ENCODE peak calls at places on chromosome 12, in five cellular contexts. U, M, O, V and X are unnamed samples.
A peak's percentile ranks its signal among the peaks of the same experiment; 100 is the strongest.

GRCh38 chr12:15558915-15559528 is 230.2 kb downstream of the EPS8 start:
- DNase-seq in U (no peak), M (peak; percentile 70), O (peak; percentile 66), V (no peak), X (no peak)

GRCh38 chr12:109952873-109953272 is 43.3 kb downstream of the GIT2 start:
- DNase-seq in U (no peak), M (no peak), O (no peak), V (no peak), X (no peak)

GRCh38 chr12:2168808-2169207 is 116.0 kb downstream of the CACNA1C start:
- DNase-seq in U (no peak), M (no peak), O (no peak), V (no peak), X (no peak)

GRCh38 chr12:99157946-99158345 is 489.6 kb upstream of the GARIN6 start:
- DNase-seq in U (no peak), M (no peak), O (no peak), V (no peak), X (no peak)

GRCh38 chr12:87656311-87656710 is 372.9 kb downstream of the C12orf50 start:
- DNase-seq in U (no peak), M (no peak), O (no peak), V (no peak), X (no peak)

GRCh38 chr12:106258935-106259334 is 11.1 kb upstream of the CKAP4 start:
- DNase-seq in U (no peak), M (no peak), O (no peak), V (no peak), X (no peak)

GRCh38 chr12:50981319-50982239 is 29.2 kb downstream of the HIGD1C start:
- DNase-seq in U (no peak), M (no peak), O (no peak), V (no peak), X (no peak)

GRCh38 chr12:39975374-39975918 is 130.4 kb downstream of the SLC2A13 start:
- DNase-seq in U (no peak), M (no peak), O (no peak), V (no peak), X (no peak)

GRCh38 chr12:121300083-121300819 is 3.7 kb upstream of the CAMKK2 start:
- DNase-seq in U (no peak), M (no peak), O (no peak), V (no peak), X (no peak)

GRCh38 chr12:47819902-47820630 is at the start of gene HDAC7:
- DNase-seq in U (peak; percentile 67), M (peak; percentile 60), O (peak; percentile 83), V (peak; percentile 64), X (no peak)

GRCh38 chr12:9741726-9742125 is 8.8 kb upstream of the CLECL1 start:
- DNase-seq in U (no peak), M (no peak), O (no peak), V (peak; percentile 59), X (peak; percentile 77)

GRCh38 chr12:116309343-116309742 is 31.9 kb upstream of the MED13L start:
- DNase-seq in U (no peak), M (no peak), O (no peak), V (no peak), X (no peak)

GRCh38 chr12:102426599-102427541 is 53.5 kb downstream of the IGF1 start:
- DNase-seq in U (no peak), M (no peak), O (no peak), V (no peak), X (no peak)

GRCh38 chr12:109844983-109845841 is 12.0 kb upstream of the TRPV4 start:
- DNase-seq in U (peak; percentile 63), M (no peak), O (peak; percentile 60), V (peak; percentile 81), X (peak; percentile 91)

GRCh38 chr12:53495903-53496751 is 3.1 kb downstream of the MAP3K12 start:
- DNase-seq in U (no peak), M (peak; percentile 70), O (peak; percentile 34), V (no peak), X (no peak)

GRCh38 chr12:29041621-29042020 is 107.5 kb upstream of the FAR2 start:
- DNase-seq in U (no peak), M (peak; percentile 89), O (peak; percentile 39), V (no peak), X (no peak)

GRCh38 chr12:955923-956322 is 6.4 kb upstream of the RAD52 start:
- DNase-seq in U (no peak), M (no peak), O (no peak), V (no peak), X (no peak)

GRCh38 chr12:120240495-120240833 is 25.1 kb downstream of the PXN start:
- DNase-seq in U (no peak), M (no peak), O (no peak), V (no peak), X (no peak)

GRCh38 chr12:47237751-47238211 is 158.0 kb upstream of the AMIGO2 start:
- DNase-seq in U (no peak), M (peak; percentile 4), O (peak; percentile 24), V (no peak), X (no peak)

GRCh38 chr12:76847260-76847659 is 31.6 kb downstream of the CSRP2 start:
- DNase-seq in U (no peak), M (no peak), O (no peak), V (no peak), X (no peak)

GRCh38 chr12:93441111-93441616 is 583 bp downstream of the UBE2N start:
- DNase-seq in U (no peak), M (no peak), O (no peak), V (peak; percentile 12), X (peak; percentile 72)

GRCh38 chr12:83971781-83972180 is 940.8 kb downstream of the SLC6A15 start:
- DNase-seq in U (no peak), M (no peak), O (no peak), V (no peak), X (no peak)

GRCh38 chr12:5458229-5459050 is 26.5 kb downstream of the NTF3 start:
- DNase-seq in U (no peak), M (no peak), O (no peak), V (no peak), X (no peak)

GRCh38 chr12:47079894-47080724 is at the start of gene AMIGO2:
- DNase-seq in U (no peak), M (no peak), O (peak; percentile 61), V (no peak), X (no peak)

GRCh38 chr12:47876404-47876960 is 28.3 kb downstream of the VDR start:
- DNase-seq in U (no peak), M (no peak), O (no peak), V (no peak), X (peak; percentile 28)

GRCh38 chr12:91772411-91772810 is 373.2 kb downstream of the BTG1 start:
- DNase-seq in U (no peak), M (no peak), O (no peak), V (no peak), X (no peak)

GRCh38 chr12:2179953-2180736 is 127.4 kb downstream of the CACNA1C start:
- DNase-seq in U (no peak), M (peak; percentile 88), O (peak; percentile 68), V (no peak), X (no peak)

GRCh38 chr12:108962256-108962655 is 58.6 kb downstream of the SVOP start:
- DNase-seq in U (no peak), M (no peak), O (no peak), V (no peak), X (no peak)

GRCh38 chr12:52969828-52970569 is 21.1 kb downstream of the KRT18 start:
- DNase-seq in U (no peak), M (no peak), O (no peak), V (no peak), X (no peak)

GRCh38 chr12:7101694-7102131 is 7.3 kb downstream of the C1RL start:
- DNase-seq in U (no peak), M (no peak), O (no peak), V (no peak), X (no peak)

GRCh38 chr12:108400481-108400880 is 61.4 kb upstream of the CMKLR1 start:
- DNase-seq in U (no peak), M (no peak), O (no peak), V (no peak), X (no peak)

GRCh38 chr12:5171701-5172100 is 128.0 kb downstream of the KCNA5 start:
- DNase-seq in U (no peak), M (peak; percentile 7), O (peak; percentile 21), V (no peak), X (no peak)

GRCh38 chr12:92382383-92382878 is 236.8 kb upstream of the BTG1 start:
- DNase-seq in U (no peak), M (no peak), O (no peak), V (no peak), X (no peak)

GRCh38 chr12:60231301-60231700 is 635.5 kb downstream of the SLC16A7 start:
- DNase-seq in U (no peak), M (no peak), O (no peak), V (no peak), X (no peak)

GRCh38 chr12:104863549-104863948 is 94.5 kb downstream of the SLC41A2 start:
- DNase-seq in U (no peak), M (no peak), O (no peak), V (no peak), X (no peak)

GRCh38 chr12:93002278-93003054 is 73.4 kb upstream of the EEA1 start:
- DNase-seq in U (no peak), M (peak; percentile 31), O (peak; percentile 87), V (no peak), X (no peak)

GRCh38 chr12:79934309-79935020 is 432 bp downstream of the PPP1R12A start:
- DNase-seq in U (peak; percentile 63), M (no peak), O (peak; percentile 28), V (peak; percentile 16), X (peak; percentile 70)

GRCh38 chr12:4951601-4952000 is 41.9 kb downstream of the KCNA1 start:
- DNase-seq in U (no peak), M (no peak), O (no peak), V (no peak), X (no peak)

GRCh38 chr12:105492591-105492990 is 162.1 kb downstream of the C12orf75 start:
- DNase-seq in U (no peak), M (no peak), O (no peak), V (no peak), X (no peak)